ENCODE peak calls at places on chromosomes 7 and 10, in nine cellular contexts. K is HCT116; W is right atrium auricular region; I is epithelial cell of esophagus; H is stomach; T is left ventricle myocardium inferior; M is AG09309; B is CD8-positive, alpha-beta T cell; J is GM06990. X is an unnamed sample.

GRCh38 chr7:137488038-137488437 is 144.5 kb upstream of the PTN start:
- DNase-seq in K (no peak), W (no peak), I (no peak), H (no peak), T (no peak), M (no peak), B (no peak), J (no peak), X (peak)

GRCh38 chr7:46156039-46156438 is 235.0 kb upstream of the IGFBP3 start:
- DNase-seq in K (no peak), W (no peak), I (no peak), H (no peak), T (no peak), M (no peak), B (no peak), J (no peak), X (no peak)

GRCh38 chr7:84633-85020 is 107.7 kb upstream of the FAM20C start:
- DNase-seq in K (no peak), W (no peak), I (no peak), H (peak), T (no peak), M (no peak), B (no peak), J (no peak), X (no peak)

GRCh38 chr10:88499569-88500470 is 83.3 kb downstream of the RNLS start:
- DNase-seq in K (no peak), W (no peak), I (peak), H (no peak), T (no peak), M (no peak), B (no peak), J (no peak), X (peak)

GRCh38 chr10:125116652-125117310 is 43.6 kb downstream of the CTBP2 start:
- DNase-seq in K (no peak), W (no peak), I (no peak), H (no peak), T (no peak), M (no peak), B (no peak), J (no peak), X (no peak)

GRCh38 chr7:149814494-149814893 is 23.7 kb upstream of the ZNF862 start:
- DNase-seq in K (no peak), W (no peak), I (no peak), H (no peak), T (no peak), M (no peak), B (no peak), J (no peak), X (no peak)

GRCh38 chr7:135919071-135919841 is 57.9 kb downstream of the MTPN start:
- DNase-seq in K (no peak), W (no peak), I (no peak), H (no peak), T (no peak), M (no peak), B (no peak), J (no peak), X (no peak)

GRCh38 chr7:105268511-105269392 is 120.0 kb downstream of the SRPK2 start:
- DNase-seq in K (no peak), W (no peak), I (peak), H (no peak), T (no peak), M (no peak), B (no peak), J (peak), X (peak)

GRCh38 chr10:119022846-119023552 is 6.5 kb upstream of the NANOS1 start:
- DNase-seq in K (no peak), W (no peak), I (peak), H (no peak), T (no peak), M (peak), B (no peak), J (no peak), X (peak)

GRCh38 chr7:79064187-79064823 is 389.2 kb downstream of the MAGI2 start:
- DNase-seq in K (no peak), W (no peak), I (no peak), H (no peak), T (no peak), M (no peak), B (no peak), J (no peak), X (no peak)

GRCh38 chr7:134632937-134633540 is 13.6 kb upstream of the BPGM start:
- DNase-seq in K (peak), W (no peak), I (peak), H (no peak), T (no peak), M (no peak), B (peak), J (no peak), X (peak)

GRCh38 chr7:155847821-155848435 is 35.7 kb upstream of the SHH start:
- DNase-seq in K (no peak), W (no peak), I (no peak), H (no peak), T (no peak), M (no peak), B (no peak), J (no peak), X (no peak)

GRCh38 chr10:99318475-99318874 is 10.7 kb upstream of the CNNM1 start:
- DNase-seq in K (no peak), W (no peak), I (no peak), H (no peak), T (no peak), M (no peak), B (no peak), J (no peak), X (no peak)

GRCh38 chr10:132458071-132458594 is 61.1 kb downstream of the PWWP2B start:
- DNase-seq in K (no peak), W (no peak), I (no peak), H (no peak), T (no peak), M (no peak), B (no peak), J (no peak), X (no peak)

GRCh38 chr7:8125680-8126444 is 136.1 kb downstream of the ICA1 start:
- DNase-seq in K (no peak), W (no peak), I (peak), H (peak), T (no peak), M (no peak), B (peak), J (peak), X (no peak)

GRCh38 chr7:18399624-18400235 is 95.8 kb upstream of the HDAC9 start:
- DNase-seq in K (no peak), W (no peak), I (no peak), H (no peak), T (no peak), M (no peak), B (no peak), J (no peak), X (peak)

GRCh38 chr10:29921071-29921446 is 138.3 kb downstream of the JCAD start:
- DNase-seq in K (no peak), W (no peak), I (peak), H (no peak), T (no peak), M (no peak), B (no peak), J (no peak), X (no peak)

GRCh38 chr7:100552532-100552931 is 13.5 kb downstream of the AGFG2 start:
- DNase-seq in K (no peak), W (no peak), I (no peak), H (no peak), T (no peak), M (no peak), B (no peak), J (no peak), X (no peak)

GRCh38 chr7:144955422-144955821 is 119.6 kb upstream of the TPK1 start:
- DNase-seq in K (no peak), W (no peak), I (no peak), H (no peak), T (no peak), M (no peak), B (no peak), J (no peak), X (no peak)

GRCh38 chr7:129741743-129742213 is 130.3 kb downstream of the NRF1 start:
- DNase-seq in K (no peak), W (no peak), I (no peak), H (no peak), T (no peak), M (no peak), B (no peak), J (no peak), X (no peak)

GRCh38 chr10:32036922-32037321 is 19.3 kb downstream of the KIF5B start:
- DNase-seq in K (no peak), W (no peak), I (peak), H (no peak), T (no peak), M (no peak), B (no peak), J (no peak), X (no peak)

GRCh38 chr10:13634207-13634606 is 47.4 kb downstream of the PRPF18 start:
- DNase-seq in K (no peak), W (no peak), I (no peak), H (no peak), T (no peak), M (peak), B (no peak), J (no peak), X (peak)

GRCh38 chr7:130222-130572 is 62.2 kb upstream of the FAM20C start:
- DNase-seq in K (no peak), W (no peak), I (no peak), H (no peak), T (no peak), M (no peak), B (no peak), J (no peak), X (no peak)

GRCh38 chr7:115689941-115690340 is 340.6 kb downstream of the TFEC start:
- DNase-seq in K (no peak), W (no peak), I (no peak), H (no peak), T (no peak), M (no peak), B (no peak), J (no peak), X (peak)

GRCh38 chr7:2016761-2017482 is 215.8 kb downstream of the MAD1L1 start:
- DNase-seq in K (no peak), W (no peak), I (peak), H (no peak), T (peak), M (no peak), B (no peak), J (no peak), X (no peak)

GRCh38 chr7:101991860-101992259 is 174.4 kb downstream of the CUX1 start:
- DNase-seq in K (no peak), W (no peak), I (no peak), H (no peak), T (no peak), M (no peak), B (no peak), J (no peak), X (no peak)

GRCh38 chr7:39539816-39540215 is 26.4 kb upstream of the YAE1 start:
- DNase-seq in K (no peak), W (no peak), I (no peak), H (no peak), T (no peak), M (no peak), B (no peak), J (no peak), X (no peak)

GRCh38 chr10:70827358-70827757 is 11.6 kb downstream of the SGPL1 start:
- DNase-seq in K (no peak), W (no peak), I (peak), H (no peak), T (no peak), M (no peak), B (no peak), J (no peak), X (peak)

GRCh38 chr7:132075573-132075972 is 500.7 kb downstream of the PLXNA4 start:
- DNase-seq in K (no peak), W (no peak), I (no peak), H (no peak), T (no peak), M (no peak), B (no peak), J (no peak), X (no peak)

GRCh38 chr10:43078986-43079273 is 2.1 kb downstream of the RET start:
- DNase-seq in K (no peak), W (no peak), I (peak), H (no peak), T (peak), M (no peak), B (peak), J (no peak), X (no peak)

GRCh38 chr7:110861163-110861562 is 229.8 kb upstream of the LRRN3 start:
- DNase-seq in K (no peak), W (no peak), I (peak), H (no peak), T (no peak), M (no peak), B (no peak), J (no peak), X (no peak)

GRCh38 chr10:18647945-18648344 is 3.4 kb downstream of the NSUN6 start:
- DNase-seq in K (no peak), W (no peak), I (no peak), H (no peak), T (no peak), M (no peak), B (no peak), J (no peak), X (no peak)
- H3K4me3 ChIP-seq in K (no peak), W (no peak), I (no peak), H (no peak), T (no peak), M (no peak), B (no peak), J (no peak), X (no peak)

DNA sequence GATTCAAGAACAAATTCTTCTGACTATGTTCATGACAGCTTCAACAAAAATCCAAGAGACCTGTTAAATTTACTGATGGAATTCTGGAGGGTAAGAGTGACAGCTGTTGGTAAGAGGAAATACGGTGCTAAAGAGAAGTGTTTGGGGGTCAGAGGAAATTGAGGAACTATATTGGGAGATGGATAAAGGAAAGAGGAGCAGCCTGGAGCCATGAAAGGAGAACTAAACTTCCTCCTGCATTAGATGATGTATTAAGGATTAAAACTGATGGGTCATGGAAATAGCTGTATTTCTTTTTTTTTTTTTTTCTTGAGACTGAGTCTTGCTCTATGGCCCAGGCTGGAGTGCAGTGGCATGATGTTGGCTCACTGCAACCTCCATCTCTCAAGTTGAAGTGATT is 95.3 kb downstream of the HERPUD2 start:
- DNase-seq in K (no peak), W (no peak), I (no peak), H (no peak), T (no peak), M (no peak), B (no peak), J (no peak), X (no peak)
- TF ChIP-seq CTCF in K (no peak), W (no peak), I (no peak), H (no peak), T (no peak), M (no peak), B (no peak), J (no peak), X (no peak)

DNA sequence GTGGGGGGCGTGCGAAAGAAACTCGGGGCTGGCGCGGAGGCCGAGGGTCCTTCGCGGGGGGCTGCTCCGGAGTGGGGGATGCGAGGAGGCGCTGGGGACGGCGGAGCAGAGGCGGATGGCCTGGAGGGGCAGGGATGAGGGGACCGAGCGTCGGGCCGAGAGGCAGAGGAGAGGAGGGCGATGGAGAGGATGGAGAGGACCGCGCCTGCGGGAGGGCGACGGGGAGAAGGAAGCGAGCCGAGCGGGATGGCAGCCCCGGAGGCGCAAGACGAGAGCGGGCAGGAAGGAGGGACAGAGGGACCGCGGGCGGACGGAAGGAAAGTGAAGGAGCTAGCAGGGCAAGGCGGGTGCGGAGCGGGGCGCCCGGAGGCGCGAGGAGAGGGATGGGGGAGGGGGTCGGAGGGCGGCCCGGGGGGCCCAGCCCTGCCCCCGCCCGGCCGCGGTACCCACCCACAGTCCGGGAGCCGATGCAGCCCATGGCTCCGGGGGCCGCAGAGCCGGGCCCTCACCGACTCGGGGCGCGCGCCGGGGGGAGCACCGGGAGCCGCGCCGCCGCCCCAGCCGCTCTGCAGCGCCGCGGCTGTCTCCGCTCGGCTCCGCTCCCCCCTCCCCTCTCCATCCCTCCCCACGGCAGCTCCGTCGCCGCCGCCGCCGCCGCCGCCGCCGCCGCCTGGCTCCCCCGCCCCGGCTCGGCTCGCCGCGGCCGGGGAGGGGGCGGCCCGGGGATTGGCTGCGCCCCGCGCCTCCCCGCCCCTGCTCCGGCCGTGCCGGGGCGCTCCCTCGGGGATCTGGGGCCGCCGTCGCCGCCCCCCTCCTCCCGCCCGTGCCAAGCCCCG is at the start of gene FAM131B:
- DNase-seq in K (no peak), W (no peak), I (no peak), H (no peak), T (no peak), M (no peak), B (no peak), J (no peak), X (no peak)
- H3K4me3 ChIP-seq in K (peak), W (peak), I (peak), H (peak), T (peak), M (peak), B (peak), J (peak), X (peak)

GRCh38 chr7:40760997-40761396 is 626.2 kb downstream of the SUGCT start:
- DNase-seq in K (no peak), W (no peak), I (no peak), H (no peak), T (no peak), M (no peak), B (no peak), J (no peak), X (no peak)

GRCh38 chr7:40760293-40760964 is 625.6 kb downstream of the SUGCT start:
- DNase-seq in K (no peak), W (no peak), I (peak), H (no peak), T (no peak), M (no peak), B (no peak), J (no peak), X (no peak)

GRCh38 chr7:40758590-40758989 is 623.8 kb downstream of the SUGCT start:
- DNase-seq in K (no peak), W (no peak), I (no peak), H (no peak), T (no peak), M (no peak), B (no peak), J (no peak), X (no peak)

GRCh38 chr7:40763319-40764287 is 628.8 kb downstream of the SUGCT start:
- DNase-seq in K (no peak), W (no peak), I (peak), H (no peak), T (no peak), M (peak), B (no peak), J (no peak), X (peak)

DNA sequence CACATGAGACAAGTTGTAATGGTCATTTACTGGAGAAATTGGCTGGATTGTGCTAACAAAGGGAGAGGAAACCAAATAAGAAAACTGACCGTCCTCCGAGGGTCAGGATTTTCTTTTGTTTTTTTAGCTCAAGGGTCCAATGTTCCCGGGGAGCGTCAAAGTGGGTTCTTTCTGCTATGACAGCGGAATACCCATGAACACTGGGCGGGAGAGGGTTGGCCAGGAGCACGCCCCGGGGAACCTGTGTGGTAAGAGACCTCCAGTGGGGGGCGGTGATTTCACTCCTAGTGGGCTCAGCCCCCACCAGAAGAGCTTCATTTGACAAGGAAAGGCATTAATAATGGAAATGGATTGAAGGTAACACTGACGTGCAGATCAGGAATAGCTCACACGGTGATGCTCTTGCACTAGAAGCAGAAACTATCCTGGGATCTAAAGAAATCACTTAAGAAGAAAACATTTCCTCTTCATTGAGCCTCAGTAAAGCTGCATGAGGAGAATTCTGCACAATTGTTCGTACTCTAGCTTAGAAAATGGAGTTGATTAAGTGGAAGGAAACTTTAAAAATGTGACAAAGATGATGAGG is 627.0 kb downstream of the SUGCT start:
- DNase-seq in K (no peak), W (no peak), I (peak), H (no peak), T (no peak), M (no peak), B (no peak), J (no peak), X (no peak)
- TF ChIP-seq CTCF in K (no peak), W (no peak), I (peak), H (no peak), T (no peak), M (no peak), B (no peak), J (no peak), X (peak)

DNA sequence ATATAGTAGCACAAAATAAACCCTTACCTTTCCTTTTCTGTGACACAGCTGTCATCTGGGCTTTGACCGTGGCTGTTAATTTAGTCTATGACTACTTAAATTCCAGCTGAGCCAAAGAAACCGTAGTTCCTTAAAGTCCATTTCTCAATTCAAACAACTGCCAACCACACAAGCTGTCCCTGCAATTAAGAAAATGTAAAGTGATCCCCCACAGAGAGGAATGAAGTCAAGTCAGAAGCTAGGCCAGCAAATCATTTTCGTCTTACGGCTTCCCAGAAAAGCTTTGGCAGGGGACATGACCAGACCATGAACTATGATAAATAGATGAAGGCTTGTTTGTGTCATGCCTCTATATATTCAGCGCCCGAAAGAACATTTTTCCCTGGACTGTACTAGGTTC is 54.6 kb downstream of the HACD1 start:
- DNase-seq in K (no peak), W (no peak), I (peak), H (no peak), T (no peak), M (peak), B (no peak), J (no peak), X (no peak)
- H3K4me3 ChIP-seq in K (no peak), W (no peak), I (no peak), H (no peak), T (no peak), M (no peak), B (no peak), J (no peak), X (no peak)

GRCh38 chr10:130028465-130028819 is 64.4 kb upstream of the EBF3 start:
- DNase-seq in K (no peak), W (no peak), I (no peak), H (no peak), T (no peak), M (no peak), B (no peak), J (no peak), X (no peak)
- TF ChIP-seq CTCF in K (no peak), W (no peak), I (no peak), H (no peak), T (no peak), M (no peak), B (no peak), J (no peak), X (no peak)

DNA sequence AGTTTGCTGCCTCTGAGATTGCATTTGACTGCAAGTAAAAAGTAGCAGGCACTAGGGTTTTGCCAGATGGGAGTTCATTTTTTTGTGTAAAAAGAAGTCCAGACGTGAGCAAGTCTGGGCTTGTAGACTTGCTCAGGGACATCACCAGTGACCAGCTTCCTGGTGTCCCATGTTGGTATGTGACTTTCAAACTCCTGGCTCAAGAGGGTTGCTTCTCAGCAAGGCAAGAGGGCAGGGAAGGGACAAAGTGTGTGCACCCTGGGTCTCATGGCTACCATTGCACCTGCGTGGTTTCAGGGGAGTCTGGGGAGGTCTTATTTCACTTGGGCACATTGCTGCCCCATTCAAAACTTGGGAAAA is 79.3 kb upstream of the ZNF716 start:
- DNase-seq in K (no peak), W (no peak), I (no peak), H (no peak), T (no peak), M (no peak), B (no peak), J (no peak), X (no peak)
- H3K4me3 ChIP-seq in K (no peak), W (no peak), I (no peak), H (no peak), T (no peak), M (no peak), B (no peak), J (no peak), X (no peak)

GRCh38 chr7:17255930-17256329 is 42.5 kb upstream of the AHR start:
- DNase-seq in K (no peak), W (no peak), I (peak), H (no peak), T (no peak), M (no peak), B (no peak), J (no peak), X (no peak)
- TF ChIP-seq CTCF in K (no peak), W (no peak), I (no peak), H (no peak), T (no peak), M (no peak), B (no peak), J (no peak), X (no peak)